ENCODE peak calls at places on chromosome 9, in four cellular contexts. One of them, this sample, is unnamed.

GRCh38 chr9:131545003-131545785 is at the start of gene PRRT1B:
- DNase-seq in upper lobe of right lung: peak; percentile 94
- DNase-seq in GM23338: peak; percentile 81
- DNase-seq in IMR-90: no peak
- DNase-seq in this sample: no peak

GRCh38 chr9:38408719-38409118 is 15.5 kb downstream of the IGFBPL1 start:
- DNase-seq in upper lobe of right lung: no peak
- DNase-seq in GM23338: no peak
- DNase-seq in IMR-90: no peak
- DNase-seq in this sample: no peak

GRCh38 chr9:137479315-137479861 is 20.3 kb upstream of the NSMF start:
- DNase-seq in upper lobe of right lung: peak; percentile 60
- DNase-seq in GM23338: no peak
- DNase-seq in IMR-90: peak; percentile 11
- DNase-seq in this sample: no peak

GRCh38 chr9:99352786-99353185 is 130.7 kb downstream of the SEC61B start:
- DNase-seq in upper lobe of right lung: no peak
- DNase-seq in GM23338: no peak
- DNase-seq in IMR-90: peak; percentile 36
- DNase-seq in this sample: no peak

GRCh38 chr9:87708989-87709706 is 16.8 kb upstream of the CTSL start:
- DNase-seq in upper lobe of right lung: no peak
- DNase-seq in GM23338: no peak
- DNase-seq in IMR-90: no peak
- DNase-seq in this sample: no peak

GRCh38 chr9:95419444-95419843 is 97.3 kb downstream of the PTCH1 start:
- DNase-seq in upper lobe of right lung: no peak
- DNase-seq in GM23338: no peak
- DNase-seq in IMR-90: no peak
- DNase-seq in this sample: no peak

GRCh38 chr9:97529363-97530076 is 28.1 kb downstream of the TMOD1 start:
- DNase-seq in upper lobe of right lung: peak; percentile 4
- DNase-seq in GM23338: no peak
- DNase-seq in IMR-90: peak; percentile 43
- DNase-seq in this sample: no peak

GRCh38 chr9:5899292-5899691 is 8.6 kb downstream of the MLANA start:
- DNase-seq in upper lobe of right lung: no peak
- DNase-seq in GM23338: peak; percentile 44
- DNase-seq in IMR-90: no peak
- DNase-seq in this sample: no peak

GRCh38 chr9:132755096-132755495 is 84.8 kb downstream of the GTF3C4 start:
- DNase-seq in upper lobe of right lung: peak; percentile 43
- DNase-seq in GM23338: no peak
- DNase-seq in IMR-90: no peak
- DNase-seq in this sample: no peak

GRCh38 chr9:107280543-107280942 is 2.5 kb upstream of the RAD23B start:
- DNase-seq in upper lobe of right lung: no peak
- DNase-seq in GM23338: peak; percentile 26
- DNase-seq in IMR-90: peak; percentile 52
- DNase-seq in this sample: no peak

GRCh38 chr9:130770679-130771442 is 64.2 kb upstream of the ABL1 start:
- DNase-seq in upper lobe of right lung: no peak
- DNase-seq in GM23338: peak; percentile 77
- DNase-seq in IMR-90: peak; percentile 82
- DNase-seq in this sample: no peak

GRCh38 chr9:125261501-125262216 is at the start of gene GAPVD1:
- DNase-seq in upper lobe of right lung: peak; percentile 96
- DNase-seq in GM23338: peak; percentile 97
- DNase-seq in IMR-90: peak; percentile 72
- DNase-seq in this sample: peak; percentile 91
- TF ChIP-seq CTCF in upper lobe of right lung: no peak
- TF ChIP-seq CTCF in GM23338: peak; percentile 27
- TF ChIP-seq CTCF in IMR-90: peak; percentile 51
- TF ChIP-seq CTCF in this sample: peak; percentile 11

DNA sequence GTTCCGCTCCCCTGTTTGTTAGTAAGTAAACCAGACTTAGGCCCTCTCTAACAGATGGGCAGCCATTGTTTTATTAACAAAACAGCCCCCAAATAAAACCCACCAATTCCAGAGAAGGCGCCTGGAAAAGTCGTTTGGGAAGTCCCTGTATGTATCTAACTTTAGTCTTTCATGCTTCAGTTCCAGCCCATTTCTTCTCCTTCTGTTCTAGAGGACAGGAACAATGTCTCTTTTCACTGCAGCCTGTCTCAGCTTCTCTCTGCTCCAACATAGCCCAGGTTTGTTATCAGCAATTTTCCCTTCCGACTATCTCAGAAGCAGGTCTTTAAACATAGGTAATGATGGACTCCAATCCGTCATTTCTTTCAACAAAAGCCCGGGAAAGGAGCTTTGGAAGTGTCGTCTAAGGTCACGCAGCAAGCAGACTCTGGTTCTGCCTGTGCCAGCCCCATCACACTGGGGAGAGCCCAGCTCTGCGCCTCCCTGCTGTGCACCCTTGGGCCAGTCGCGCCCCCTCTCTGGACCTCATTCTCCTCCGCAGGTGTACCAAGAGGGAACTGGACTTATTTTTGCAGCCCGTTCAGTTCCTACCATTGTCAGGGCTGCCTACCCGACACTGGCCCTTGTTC is 9.6 kb upstream of the AKNA start:
- DNase-seq in upper lobe of right lung: no peak
- DNase-seq in GM23338: peak; percentile 62
- DNase-seq in IMR-90: no peak
- DNase-seq in this sample: no peak
- TF ChIP-seq CTCF in upper lobe of right lung: no peak
- TF ChIP-seq CTCF in GM23338: no peak
- TF ChIP-seq CTCF in IMR-90: no peak
- TF ChIP-seq CTCF in this sample: no peak

DNA sequence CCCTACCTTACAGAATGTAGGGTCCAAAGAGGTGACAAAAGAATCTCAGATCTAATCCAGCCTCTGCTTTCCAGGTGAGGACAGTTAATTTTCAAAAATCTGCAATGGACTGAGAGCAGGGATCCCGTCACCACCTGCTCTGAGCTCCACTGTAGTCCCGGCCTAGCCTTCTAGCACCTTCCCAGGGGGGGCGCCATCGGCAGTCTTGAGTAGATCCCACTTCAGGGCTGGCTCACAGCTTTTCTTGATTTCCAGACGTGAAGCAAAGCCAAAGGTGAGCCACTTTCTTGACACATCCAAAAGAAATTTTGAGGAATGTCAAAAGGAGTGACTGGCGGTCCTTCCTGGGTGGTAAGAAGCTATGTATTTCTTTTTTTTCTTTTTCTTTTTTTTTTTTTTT is 114.1 kb downstream of the SYK start:
- DNase-seq in upper lobe of right lung: no peak
- DNase-seq in GM23338: peak; percentile 84
- DNase-seq in IMR-90: peak; percentile 37
- DNase-seq in this sample: peak; percentile 30
- TF ChIP-seq CTCF in upper lobe of right lung: no peak
- TF ChIP-seq CTCF in GM23338: peak; percentile 76
- TF ChIP-seq CTCF in IMR-90: peak; percentile 48
- TF ChIP-seq CTCF in this sample: no peak

GRCh38 chr9:1871486-1872181 is 143.5 kb upstream of the SMARCA2 start:
- DNase-seq in upper lobe of right lung: no peak
- DNase-seq in GM23338: peak; percentile 77
- DNase-seq in IMR-90: no peak
- DNase-seq in this sample: no peak
- TF ChIP-seq CTCF in upper lobe of right lung: no peak
- TF ChIP-seq CTCF in GM23338: no peak
- TF ChIP-seq CTCF in IMR-90: no peak
- TF ChIP-seq CTCF in this sample: no peak

DNA sequence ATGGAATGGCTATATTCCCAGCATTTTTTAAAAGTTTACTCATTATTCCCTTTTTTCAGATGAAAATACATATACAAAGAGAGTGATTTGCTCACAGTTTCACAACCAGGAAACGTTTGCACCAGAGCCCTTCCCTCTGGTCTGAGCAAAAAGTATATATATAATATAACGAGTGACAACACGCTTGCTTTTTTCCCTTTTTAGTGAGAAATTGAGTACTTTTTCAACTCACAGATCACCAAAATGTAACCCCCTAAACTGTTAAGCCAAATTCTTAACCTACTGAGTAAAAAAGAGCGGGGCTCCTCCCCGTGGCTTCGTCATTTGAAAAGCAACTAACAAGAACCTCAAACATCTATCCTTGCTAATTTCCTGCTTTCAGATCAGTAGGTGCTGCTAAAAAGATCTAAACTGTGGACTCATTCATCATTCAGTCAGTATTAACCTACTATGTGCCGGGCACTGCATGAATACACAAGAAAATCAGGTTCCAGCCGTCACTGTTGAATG is 955 bp upstream of the PTBP3 start:
- DNase-seq in upper lobe of right lung: no peak
- DNase-seq in GM23338: peak; percentile 45
- DNase-seq in IMR-90: peak; percentile 38
- DNase-seq in this sample: no peak
- TF ChIP-seq CTCF in upper lobe of right lung: no peak
- TF ChIP-seq CTCF in GM23338: no peak
- TF ChIP-seq CTCF in IMR-90: no peak
- TF ChIP-seq CTCF in this sample: no peak

GRCh38 chr9:18397076-18397475 is 76.9 kb upstream of the ADAMTSL1 start:
- DNase-seq in upper lobe of right lung: no peak
- DNase-seq in GM23338: no peak
- DNase-seq in IMR-90: no peak
- DNase-seq in this sample: no peak

GRCh38 chr9:18394847-18395355 is 79.1 kb upstream of the ADAMTSL1 start:
- DNase-seq in upper lobe of right lung: no peak
- DNase-seq in GM23338: no peak
- DNase-seq in IMR-90: no peak
- DNase-seq in this sample: no peak

GRCh38 chr9:18393340-18394130 is 80.4 kb upstream of the ADAMTSL1 start:
- DNase-seq in upper lobe of right lung: no peak
- DNase-seq in GM23338: no peak
- DNase-seq in IMR-90: peak; percentile 96
- DNase-seq in this sample: no peak

GRCh38 chr9:18390393-18390792 is 83.6 kb upstream of the ADAMTSL1 start:
- DNase-seq in upper lobe of right lung: no peak
- DNase-seq in GM23338: no peak
- DNase-seq in IMR-90: peak; percentile 26
- DNase-seq in this sample: no peak

GRCh38 chr9:18396102-18396728 is 77.7 kb upstream of the ADAMTSL1 start:
- DNase-seq in upper lobe of right lung: no peak
- DNase-seq in GM23338: peak; percentile 32
- DNase-seq in IMR-90: peak; percentile 18
- DNase-seq in this sample: no peak
- TF ChIP-seq CTCF in upper lobe of right lung: no peak
- TF ChIP-seq CTCF in GM23338: peak; percentile 39
- TF ChIP-seq CTCF in IMR-90: peak; percentile 35
- TF ChIP-seq CTCF in this sample: peak; percentile 5

GRCh38 chr9:34688329-34689161 is 2.5 kb downstream of the CCL19 start:
- DNase-seq in upper lobe of right lung: no peak
- DNase-seq in GM23338: no peak
- DNase-seq in IMR-90: no peak
- DNase-seq in this sample: no peak

GRCh38 chr9:34693560-34693959 is 2.5 kb upstream of the CCL19 start:
- DNase-seq in upper lobe of right lung: no peak
- DNase-seq in GM23338: no peak
- DNase-seq in IMR-90: no peak
- DNase-seq in this sample: no peak

GRCh38 chr9:34689512-34689911 is 1.6 kb downstream of the CCL19 start:
- DNase-seq in upper lobe of right lung: no peak
- DNase-seq in GM23338: no peak
- DNase-seq in IMR-90: no peak
- DNase-seq in this sample: no peak

GRCh38 chr9:34691556-34691955 is 480 bp upstream of the CCL19 start:
- DNase-seq in upper lobe of right lung: no peak
- DNase-seq in GM23338: no peak
- DNase-seq in IMR-90: no peak
- DNase-seq in this sample: no peak

DNA sequence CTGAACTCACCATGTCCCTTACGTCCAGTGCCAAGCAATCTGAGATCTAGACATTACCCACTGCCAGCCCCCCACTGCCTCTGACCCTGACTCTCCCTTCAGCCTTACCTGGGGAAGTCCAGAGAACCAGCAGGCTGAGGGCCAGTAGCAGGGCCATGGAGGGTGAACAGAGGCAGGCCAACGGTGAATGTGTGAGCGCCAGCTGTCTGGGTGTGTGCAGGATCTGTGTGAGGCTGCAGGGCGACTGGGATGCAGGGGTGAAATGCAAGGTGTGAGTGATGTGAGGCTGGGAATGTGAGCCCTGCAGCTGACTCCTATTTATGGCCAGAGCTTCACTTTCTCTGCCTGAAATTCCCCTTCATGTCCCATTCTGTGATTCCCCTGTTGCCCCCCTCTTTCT is at the start of gene CCL19:
- DNase-seq in upper lobe of right lung: no peak
- DNase-seq in GM23338: no peak
- DNase-seq in IMR-90: no peak
- DNase-seq in this sample: no peak
- TF ChIP-seq CTCF in upper lobe of right lung: no peak
- TF ChIP-seq CTCF in GM23338: no peak
- TF ChIP-seq CTCF in IMR-90: no peak
- TF ChIP-seq CTCF in this sample: no peak

This sample was measured in nephron progenitor cell.